ENCODE peak calls at places on chromosomes 12 and 14, in four cellular contexts. G, C, X and A are unnamed samples.

GRCh38 chr14:22449612-22449930 is 139.5 kb downstream of the DAD1 start:
- DNase-seq in X (no peak), C (no peak), G (no peak), A (no peak)

GRCh38 chr14:78752789-78753188 is 582.6 kb downstream of the NRXN3 start:
- DNase-seq in X (no peak), G (no peak), C (no peak), A (no peak)

GRCh38 chr12:3491938-3492867 is 1.2 kb downstream of the PRMT8 start:
- DNase-seq in C (peak), X (peak), G (peak), A (peak)

GRCh38 chr12:3046441-3047200 is 30.6 kb upstream of the TSPAN9 start:
- DNase-seq in C (no peak), G (no peak), X (peak), A (peak)

GRCh38 chr14:51554339-51554920 is 97.3 kb upstream of the FRMD6 start:
- DNase-seq in G (no peak), C (no peak), X (no peak), A (no peak)

GRCh38 chr14:89243765-89244164 is 173.3 kb downstream of the FOXN3 start:
- DNase-seq in X (no peak), G (no peak), C (no peak), A (no peak)

GRCh38 chr14:51006781-51007211 is 62.5 kb upstream of the PYGL start:
- DNase-seq in X (no peak), C (no peak), G (peak), A (peak)

GRCh38 chr12:50242751-50243191 is 40.5 kb downstream of the LIMA1 start:
- DNase-seq in G (no peak), C (no peak), X (no peak), A (no peak)

GRCh38 chr12:75766263-75767160 is 255.1 kb upstream of the KRR1 start:
- DNase-seq in X (no peak), C (no peak), G (no peak), A (no peak)

GRCh38 chr12:51415931-51416330 is 8.7 kb upstream of the SLC4A8 start:
- DNase-seq in C (no peak), X (no peak), G (no peak), A (no peak)

GRCh38 chr14:52220924-52221802 is 46.3 kb upstream of the PTGDR start:
- DNase-seq in G (no peak), X (no peak), C (no peak), A (no peak)

GRCh38 chr14:83611906-83612305 is 1918.0 kb upstream of the FLRT2 start:
- DNase-seq in G (no peak), C (no peak), X (no peak), A (no peak)

GRCh38 chr14:25048170-25049126 is 1.5 kb downstream of the STXBP6 start:
- DNase-seq in X (peak), C (no peak), G (no peak), A (peak)

DNA sequence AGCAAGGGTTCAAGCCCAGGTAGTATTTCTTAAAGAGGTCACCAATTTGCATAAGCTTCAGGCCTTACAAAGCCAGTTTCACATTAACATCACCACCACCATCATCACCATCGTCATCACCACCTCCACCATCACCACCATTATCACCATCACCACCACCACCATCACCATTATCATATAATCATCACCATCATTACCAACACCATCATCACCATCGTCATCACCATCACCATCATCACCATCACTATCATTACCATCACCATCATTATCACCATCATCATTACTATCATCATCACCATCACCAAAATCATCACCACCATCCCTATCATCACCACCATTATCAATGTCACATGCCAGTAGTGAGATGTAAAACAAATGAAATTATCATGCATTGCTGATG is 50.4 kb upstream of the RIMBP2 start:
- DNase-seq in C (no peak), X (no peak), G (no peak), A (no peak)
- H3K4me3 ChIP-seq in C (no peak), X (no peak), G (no peak), A (no peak)

DNA sequence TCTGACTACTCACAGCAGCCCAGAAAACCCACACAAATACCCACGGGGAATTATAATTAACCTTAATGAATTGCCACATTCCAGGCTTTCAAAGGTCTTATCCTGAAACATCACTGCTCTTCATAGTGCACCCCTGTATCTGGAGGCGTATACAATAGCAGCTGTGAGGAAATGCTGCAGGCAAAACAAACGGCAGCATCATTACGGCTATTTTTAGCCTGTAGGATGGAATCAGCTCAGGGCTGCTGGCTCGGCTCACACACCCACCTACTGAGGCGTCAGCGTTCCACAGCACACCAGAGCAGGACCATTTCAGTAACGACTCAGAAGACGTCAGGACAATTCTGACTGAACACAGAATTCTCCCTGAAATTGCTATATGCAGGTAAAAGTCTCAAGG is 648.4 kb downstream of the RPS29 start:
- DNase-seq in C (no peak), X (no peak), G (no peak), A (no peak)
- TF ChIP-seq CTCF in C (no peak), X (no peak), G (no peak), A (no peak)

GRCh38 chr12:80404629-80405028 is 39.4 kb upstream of the PTPRQ start:
- DNase-seq in G (no peak), X (no peak), C (no peak), A (no peak)

GRCh38 chr12:80406253-80406652 is 37.8 kb upstream of the PTPRQ start:
- DNase-seq in C (no peak), G (no peak), X (no peak), A (no peak)

GRCh38 chr12:80400591-80400991 is 43.4 kb upstream of the PTPRQ start:
- DNase-seq in X (peak), C (no peak), G (no peak), A (no peak)
- H3K4me3 ChIP-seq in X (peak), C (no peak), G (no peak), A (peak)

GRCh38 chr12:128178551-128178950 is 88.4 kb upstream of the TMEM132C start:
- DNase-seq in G (no peak), C (no peak), X (no peak), A (no peak)
- TF ChIP-seq CTCF in G (no peak), C (no peak), X (no peak), A (no peak)

GRCh38 chr14:20436363-20436755 is 393 bp upstream of the KLHL33 start:
- DNase-seq in X (no peak), G (no peak), C (no peak), A (no peak)

GRCh38 chr14:20435454-20436362 is at the start of gene KLHL33:
- DNase-seq in C (no peak), X (no peak), G (no peak), A (peak)

GRCh38 chr14:20438664-20439063 is 2.7 kb upstream of the KLHL33 start:
- DNase-seq in X (no peak), G (peak), C (no peak), A (no peak)

GRCh38 chr14:20429801-20430669 is 5.9 kb downstream of the KLHL33 start:
- DNase-seq in X (no peak), C (no peak), G (no peak), A (no peak)

GRCh38 chr14:20434701-20435453 is 1.1 kb downstream of the KLHL33 start:
- DNase-seq in C (no peak), G (no peak), X (peak), A (peak)
- H3K4me3 ChIP-seq in C (no peak), G (no peak), X (peak), A (peak)

GRCh38 chr12:59595557-59596231 is at the start of gene SLC16A7:
- DNase-seq in X (peak), C (peak), G (peak), A (peak)
- TF ChIP-seq CTCF in X (no peak), C (no peak), G (no peak), A (no peak)

DNA sequence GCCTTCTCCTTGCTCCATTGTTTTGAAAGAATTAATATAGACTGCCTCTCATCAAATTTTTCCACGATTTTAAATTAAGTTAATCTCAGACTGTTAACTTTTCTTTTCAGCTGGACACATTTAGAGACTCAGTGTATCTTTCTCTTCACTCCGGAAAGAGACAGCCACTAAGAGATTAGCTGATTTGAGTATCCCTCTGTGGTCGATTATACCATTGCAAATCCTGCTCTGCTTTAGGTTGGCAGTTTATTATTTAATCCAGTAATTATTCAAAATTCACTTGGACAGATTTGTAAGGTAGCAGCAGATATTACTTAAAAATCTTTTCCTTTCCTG is 588 bp upstream of the TWF1 start:
- DNase-seq in X (no peak), G (peak), C (no peak), A (no peak)
- H3K4me3 ChIP-seq in X (peak), G (peak), C (peak), A (peak)